ENCODE peak calls at places on chromosomes 16 and 17, in ten cellular contexts. Y is stomach; A is upper lobe of right lung; U is body of pancreas; M is RWPE2; P is hepatocyte; R is PC-9; K is effector memory CD4-positive, alpha-beta T cell; W is right atrium auricular region; I is ascending aorta. O is an unnamed sample. For H3K4me1 and H3K36me3, the result is how much of the 10 kb centered on the place peaks cover.

GRCh38 chr16:4465977-4466779 is 8.2 kb downstream of the NMRAL1 start:
- DNase-seq in Y (peak), A (no peak), U (peak), M (no peak), P (no peak), R (no peak), K (peak), W (no peak), I (no peak), O (peak)

GRCh38 chr17:18981642-18982424 is 22.7 kb downstream of the FAM83G start:
- DNase-seq in Y (peak), A (no peak), U (peak), M (no peak), P (peak), R (peak), K (no peak), W (no peak), I (no peak), O (no peak)

GRCh38 chr16:70805787-70806186 is 4.8 kb upstream of the VAC14 start:
- DNase-seq in Y (no peak), A (no peak), U (no peak), M (no peak), P (no peak), R (no peak), K (no peak), W (no peak), I (no peak), O (no peak)

GRCh38 chr16:49637511-49637910 is 218.4 kb downstream of the ZNF423 start:
- DNase-seq in Y (no peak), A (no peak), U (no peak), M (no peak), P (no peak), R (no peak), K (no peak), W (no peak), I (no peak), O (no peak)

GRCh38 chr17:39147221-39148185 is 3.9 kb downstream of the PLXDC1 start:
- DNase-seq in Y (no peak), A (no peak), U (no peak), M (no peak), P (no peak), R (no peak), K (no peak), W (no peak), I (no peak), O (no peak)

GRCh38 chr17:74736423-74737298 is at the start of gene RAB37:
- DNase-seq in Y (peak), A (peak), U (peak), M (no peak), P (peak), R (no peak), K (no peak), W (peak), I (no peak), O (peak)

GRCh38 chr17:49521088-49521450 is 26.0 kb downstream of the NGFR start:
- DNase-seq in Y (no peak), A (no peak), U (no peak), M (no peak), P (no peak), R (no peak), K (no peak), W (no peak), I (no peak), O (no peak)

GRCh38 chr17:47789611-47790520 is 31.7 kb downstream of the OSBPL7 start:
- DNase-seq in Y (peak), A (peak), U (peak), M (no peak), P (peak), R (peak), K (peak), W (peak), I (no peak), O (no peak)

GRCh38 chr16:56352351-56353053 is 72.8 kb downstream of the AMFR start:
- DNase-seq in Y (no peak), A (peak), U (peak), M (no peak), P (no peak), R (peak), K (no peak), W (no peak), I (no peak), O (no peak)

GRCh38 chr17:74677558-74678466 is 34.9 kb downstream of the CD300LF start:
- DNase-seq in Y (no peak), A (no peak), U (no peak), M (no peak), P (peak), R (no peak), K (no peak), W (peak), I (no peak), O (no peak)

GRCh38 chr16:66904846-66905632 is 13.6 kb downstream of the CDH16 start:
- DNase-seq in Y (peak), A (no peak), U (no peak), M (peak), P (peak), R (no peak), K (no peak), W (no peak), I (no peak), O (no peak)

GRCh38 chr16:9033125-9033830 is 58.2 kb upstream of the HAPSTR1 start:
- DNase-seq in Y (peak), A (no peak), U (peak), M (no peak), P (peak), R (peak), K (no peak), W (no peak), I (no peak), O (no peak)

GRCh38 chr16:1532081-1532760 is 1.2 kb upstream of the TMEM204 start:
- DNase-seq in Y (peak), A (no peak), U (peak), M (no peak), P (no peak), R (no peak), K (no peak), W (peak), I (no peak), O (no peak)

GRCh38 chr17:9389116-9389515 is 186.5 kb downstream of the STX8 start:
- DNase-seq in Y (no peak), A (no peak), U (no peak), M (no peak), P (peak), R (peak), K (no peak), W (no peak), I (no peak), O (no peak)

GRCh38 chr16:59527206-59527997 is 793.3 kb upstream of the GOT2 start:
- DNase-seq in Y (no peak), A (no peak), U (no peak), M (no peak), P (no peak), R (peak), K (no peak), W (no peak), I (no peak), O (no peak)

GRCh38 chr17:35345926-35346771 is 27.3 kb downstream of the SLFN11 start:
- DNase-seq in Y (peak), A (peak), U (peak), M (no peak), P (peak), R (no peak), K (peak), W (peak), I (no peak), O (peak)

GRCh38 chr17:44354582-44355309 is 8.9 kb downstream of the FAM171A2 start:
- DNase-seq in Y (no peak), A (peak), U (peak), M (no peak), P (peak), R (no peak), K (peak), W (no peak), I (no peak), O (peak)

GRCh38 chr17:6355196-6355595 is 79.7 kb downstream of the AIPL1 start:
- DNase-seq in Y (no peak), A (no peak), U (no peak), M (no peak), P (no peak), R (no peak), K (no peak), W (no peak), I (no peak), O (no peak)

GRCh38 chr17:5661486-5662125 is 77.3 kb upstream of the NLRP1 start:
- DNase-seq in Y (no peak), A (no peak), U (no peak), M (peak), P (no peak), R (no peak), K (no peak), W (no peak), I (no peak), O (no peak)

GRCh38 chr16:55033225-55034156 is 102.8 kb downstream of the IRX5 start:
- DNase-seq in Y (no peak), A (no peak), U (no peak), M (no peak), P (no peak), R (no peak), K (no peak), W (no peak), I (no peak), O (no peak)

GRCh38 chr16:83996481-83997252 is 28.6 kb downstream of the NECAB2 start:
- DNase-seq in Y (no peak), A (no peak), U (no peak), M (no peak), P (no peak), R (no peak), K (no peak), W (no peak), I (no peak), O (no peak)

GRCh38 chr16:540645-541340 is 13.3 kb downstream of the CAPN15 start:
- DNase-seq in Y (no peak), A (no peak), U (peak), M (no peak), P (no peak), R (no peak), K (no peak), W (no peak), I (no peak), O (no peak)

GRCh38 chr17:77365584-77366186 is 224.9 kb downstream of the SEC14L1 start:
- DNase-seq in Y (peak), A (peak), U (peak), M (no peak), P (peak), R (peak), K (no peak), W (peak), I (peak), O (no peak)

GRCh38 chr17:152860-153420 is 15.6 kb downstream of the SCGB1C2 start:
- DNase-seq in Y (no peak), A (peak), U (no peak), M (peak), P (no peak), R (no peak), K (no peak), W (no peak), I (no peak), O (no peak)

GRCh38 chr17:61416540-61417363 is 17.1 kb downstream of the TBX2 start:
- DNase-seq in Y (peak), A (peak), U (peak), M (peak), P (peak), R (peak), K (peak), W (peak), I (no peak), O (no peak)

GRCh38 chr16:85601730-85602401 is 11.3 kb upstream of the GSE1 start:
- DNase-seq in Y (peak), A (no peak), U (peak), M (no peak), P (no peak), R (no peak), K (no peak), W (no peak), I (no peak), O (no peak)

GRCh38 chr17:8119575-8120519 is 1.5 kb upstream of the ALOXE3 start:
- DNase-seq in Y (peak), A (peak), U (peak), M (no peak), P (peak), R (peak), K (peak), W (peak), I (no peak), O (peak)

GRCh38 chr17:72151565-72152391 is 31.0 kb downstream of the SOX9 start:
- DNase-seq in Y (peak), A (peak), U (peak), M (no peak), P (peak), R (peak), K (no peak), W (peak), I (no peak), O (no peak)

GRCh38 chr17:41521574-41522261 is 3.0 kb upstream of the KRT15 start:
- DNase-seq in Y (peak), A (peak), U (peak), M (no peak), P (peak), R (peak), K (no peak), W (no peak), I (no peak), O (no peak)

GRCh38 chr17:57940653-57941329 is 14.4 kb downstream of the CUEDC1 start:
- DNase-seq in Y (no peak), A (no peak), U (peak), M (no peak), P (no peak), R (peak), K (no peak), W (no peak), I (no peak), O (no peak)

GRCh38 chr16:23753908-23754593 is 775 bp upstream of the CHP2 start:
- DNase-seq in Y (no peak), A (no peak), U (no peak), M (no peak), P (no peak), R (no peak), K (no peak), W (peak), I (no peak), O (no peak)
- H3K4me3 ChIP-seq in Y (peak), A (no peak), U (no peak), M (no peak), P (no peak), R (no peak), K (no peak), W (peak), I (no peak), O (no peak)

GRCh38 chr17:27319536-27320221 is 25.8 kb downstream of the WSB1 start:
- DNase-seq in Y (peak), A (peak), U (peak), M (no peak), P (peak), R (peak), K (no peak), W (no peak), I (peak), O (no peak)
- H3K4me1 ChIP-seq in Y (under half), A (under half), U (under half), M (under half), P (under half), R (under half), K (under half), W (half or more), I (under half), O (under half)

GRCh38 chr16:81806696-81807095 is 27.6 kb downstream of the PLCG2 start:
- DNase-seq in Y (no peak), A (no peak), U (no peak), M (no peak), P (no peak), R (no peak), K (no peak), W (no peak), I (no peak), O (no peak)

GRCh38 chr16:81809567-81809966 is 30.5 kb downstream of the PLCG2 start:
- DNase-seq in Y (no peak), A (no peak), U (no peak), M (no peak), P (no peak), R (no peak), K (no peak), W (no peak), I (no peak), O (no peak)

GRCh38 chr16:81808933-81809480 is 29.9 kb downstream of the PLCG2 start:
- DNase-seq in Y (no peak), A (no peak), U (no peak), M (no peak), P (peak), R (no peak), K (no peak), W (no peak), I (no peak), O (no peak)

GRCh38 chr16:81810361-81810760 is 31.3 kb downstream of the PLCG2 start:
- DNase-seq in Y (no peak), A (no peak), U (no peak), M (no peak), P (no peak), R (no peak), K (no peak), W (no peak), I (no peak), O (no peak)

GRCh38 chr16:81807767-81808166 is 28.7 kb downstream of the PLCG2 start:
- DNase-seq in Y (no peak), A (no peak), U (no peak), M (no peak), P (no peak), R (no peak), K (no peak), W (no peak), I (no peak), O (no peak)
- H3K36me3 ChIP-seq in Y (under half), A (under half), U (under half), M (under half), P (under half), R (under half), K (under half), W (under half), I (under half), O (under half)

GRCh38 chr17:36884495-36885160 is 52.6 kb upstream of the LHX1 start:
- DNase-seq in Y (no peak), A (no peak), U (no peak), M (no peak), P (no peak), R (no peak), K (no peak), W (no peak), I (no peak), O (no peak)
- H3K4me3 ChIP-seq in Y (no peak), A (no peak), U (no peak), M (no peak), P (no peak), R (no peak), K (no peak), W (no peak), I (no peak), O (no peak)

DNA sequence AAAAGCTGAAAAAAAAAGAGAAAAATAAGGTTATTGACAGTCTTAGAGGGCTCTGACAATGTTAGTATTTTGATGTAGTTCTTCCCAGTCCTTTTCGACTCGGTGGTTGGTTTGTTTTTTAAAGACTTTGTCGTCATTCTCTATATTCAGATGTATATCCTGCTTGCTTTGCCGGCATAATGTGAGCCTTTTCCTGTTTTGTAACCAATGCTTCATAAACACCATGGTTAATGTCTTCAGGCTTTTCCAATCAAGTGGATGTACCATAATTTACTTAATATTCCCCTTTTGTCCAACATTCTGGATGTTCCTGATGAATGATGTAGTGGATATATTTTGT is 45.4 kb downstream of the RAI1 start:
- DNase-seq in Y (no peak), A (no peak), U (no peak), M (no peak), P (no peak), R (no peak), K (no peak), W (no peak), I (no peak), O (no peak)
- H3K4me1 ChIP-seq in Y (under half), A (half or more), U (under half), M (under half), P (under half), R (half or more), K (under half), W (half or more), I (under half), O (under half)

GRCh38 chr17:36468903-36469635 is 17.4 kb upstream of the ZNHIT3 start:
- DNase-seq in Y (no peak), A (no peak), U (no peak), M (no peak), P (no peak), R (no peak), K (no peak), W (no peak), I (no peak), O (no peak)
- H3K36me3 ChIP-seq in Y (under half), A (under half), U (under half), M (under half), P (under half), R (under half), K (under half), W (under half), I (under half), O (under half)

GRCh38 chr16:23833960-23834685 is 1.7 kb upstream of the PRKCB start:
- DNase-seq in Y (no peak), A (no peak), U (no peak), M (no peak), P (no peak), R (no peak), K (no peak), W (no peak), I (no peak), O (no peak)

GRCh38 chr16:23837553-23838308 is 1.9 kb downstream of the PRKCB start:
- DNase-seq in Y (no peak), A (no peak), U (no peak), M (no peak), P (no peak), R (no peak), K (no peak), W (no peak), I (no peak), O (no peak)

GRCh38 chr16:23836404-23837291 is 865 bp downstream of the PRKCB start:
- DNase-seq in Y (peak), A (peak), U (no peak), M (no peak), P (peak), R (no peak), K (peak), W (no peak), I (no peak), O (peak)

GRCh38 chr16:23835390-23836077 is at the start of gene PRKCB:
- DNase-seq in Y (peak), A (peak), U (no peak), M (peak), P (peak), R (no peak), K (peak), W (no peak), I (peak), O (peak)

GRCh38 chr16:23836078-23836403 is 258 bp downstream of the PRKCB start:
- DNase-seq in Y (no peak), A (no peak), U (no peak), M (no peak), P (no peak), R (no peak), K (no peak), W (no peak), I (no peak), O (no peak)
- H3K4me3 ChIP-seq in Y (peak), A (peak), U (no peak), M (peak), P (no peak), R (no peak), K (peak), W (peak), I (peak), O (peak)